ENCODE peak calls at places on chromosome 9, in four cellular contexts. One of them, this sample, is unnamed.

GRCh38 chr9:124011460-124012301 is at the start of gene LHX2:
- DNase-seq in Karpas-422: no peak
- DNase-seq in colonic mucosa: peak; percentile 73
- DNase-seq in MM.1S: peak; percentile 80
- DNase-seq in this sample: peak; percentile 65

GRCh38 chr9:10268500-10269485 is 344.0 kb downstream of the PTPRD start:
- DNase-seq in Karpas-422: peak; percentile 52
- DNase-seq in MM.1S: peak; percentile 37
- DNase-seq in colonic mucosa: no peak
- DNase-seq in this sample: peak; percentile 55

GRCh38 chr9:103990311-103990710 is 103.8 kb upstream of the SMC2 start:
- DNase-seq in Karpas-422: no peak
- DNase-seq in colonic mucosa: no peak
- DNase-seq in MM.1S: no peak
- DNase-seq in this sample: no peak

GRCh38 chr9:112041536-112042243 is 133.4 kb downstream of the SUSD1 start:
- DNase-seq in Karpas-422: no peak
- DNase-seq in MM.1S: no peak
- DNase-seq in colonic mucosa: peak; percentile 17
- DNase-seq in this sample: peak; percentile 92

GRCh38 chr9:69254223-69254622 is 70.8 kb upstream of the ENTREP1 start:
- DNase-seq in MM.1S: no peak
- DNase-seq in Karpas-422: no peak
- DNase-seq in colonic mucosa: no peak
- DNase-seq in this sample: no peak

GRCh38 chr9:34457266-34458012 is 931 bp downstream of the FAM219A start:
- DNase-seq in MM.1S: no peak
- DNase-seq in Karpas-422: peak; percentile 49
- DNase-seq in colonic mucosa: peak; percentile 62
- DNase-seq in this sample: peak; percentile 91

GRCh38 chr9:33263131-33263935 is 1.2 kb downstream of the BAG1 start:
- DNase-seq in Karpas-422: peak; percentile 61
- DNase-seq in MM.1S: peak; percentile 28
- DNase-seq in colonic mucosa: no peak
- DNase-seq in this sample: peak; percentile 57

GRCh38 chr9:33794560-33794959 is 801 bp upstream of the PRSS3 start:
- DNase-seq in MM.1S: no peak
- DNase-seq in Karpas-422: no peak
- DNase-seq in colonic mucosa: no peak
- DNase-seq in this sample: no peak

GRCh38 chr9:18746631-18747030 is 272.7 kb downstream of the ADAMTSL1 start:
- DNase-seq in Karpas-422: no peak
- DNase-seq in colonic mucosa: no peak
- DNase-seq in MM.1S: no peak
- DNase-seq in this sample: no peak

GRCh38 chr9:72309366-72310133 is 55.5 kb downstream of the ZFAND5 start:
- DNase-seq in MM.1S: no peak
- DNase-seq in Karpas-422: no peak
- DNase-seq in colonic mucosa: no peak
- DNase-seq in this sample: no peak

GRCh38 chr9:114678130-114678529 is 3.9 kb downstream of the TEX48 start:
- DNase-seq in Karpas-422: no peak
- DNase-seq in colonic mucosa: no peak
- DNase-seq in MM.1S: no peak
- DNase-seq in this sample: peak; percentile 24

GRCh38 chr9:88953401-88954029 is 37.8 kb upstream of the S1PR3 start:
- DNase-seq in Karpas-422: no peak
- DNase-seq in MM.1S: no peak
- DNase-seq in colonic mucosa: no peak
- DNase-seq in this sample: peak; percentile 64

GRCh38 chr9:81610739-81611107 is 78.6 kb downstream of the TLE1 start:
- DNase-seq in colonic mucosa: no peak
- DNase-seq in MM.1S: no peak
- DNase-seq in Karpas-422: no peak
- DNase-seq in this sample: no peak

GRCh38 chr9:98903938-98904560 is 39.7 kb upstream of the COL15A1 start:
- DNase-seq in colonic mucosa: no peak
- DNase-seq in MM.1S: no peak
- DNase-seq in Karpas-422: no peak
- DNase-seq in this sample: no peak

GRCh38 chr9:31950756-31951155 is 433.7 kb upstream of the ACO1 start:
- DNase-seq in MM.1S: no peak
- DNase-seq in Karpas-422: no peak
- DNase-seq in colonic mucosa: no peak
- DNase-seq in this sample: no peak

GRCh38 chr9:77177143-77177893 is at the start of gene VPS13A:
- DNase-seq in Karpas-422: peak; percentile 99
- DNase-seq in MM.1S: peak; percentile 94
- DNase-seq in colonic mucosa: peak; percentile 96
- DNase-seq in this sample: peak; percentile 96

DNA sequence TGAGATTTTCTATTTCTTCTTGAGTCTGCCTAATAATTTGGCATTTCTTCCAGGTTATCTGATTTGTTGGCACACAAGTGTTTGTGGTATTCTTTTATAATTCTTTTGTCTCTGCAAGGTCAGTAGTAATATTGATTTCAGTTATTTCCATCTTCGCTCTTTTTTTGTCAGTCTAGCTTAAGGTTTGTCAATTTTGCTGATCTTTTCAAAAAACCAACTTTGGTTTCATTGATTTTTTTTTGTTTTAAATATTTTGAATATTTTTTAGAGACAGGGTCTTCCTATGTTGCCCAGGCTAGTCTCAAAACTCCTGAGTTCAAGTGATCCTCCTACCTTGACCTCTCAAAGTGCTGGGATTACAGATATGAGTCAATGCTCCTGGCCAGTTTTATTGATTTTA is 162.8 kb downstream of the BARX1 start:
- DNase-seq in Karpas-422: no peak
- DNase-seq in MM.1S: no peak
- DNase-seq in colonic mucosa: no peak
- DNase-seq in this sample: no peak
- H3K27me3 ChIP-seq in Karpas-422: no peaks in the 10 kb centered on the region
- H3K27me3 ChIP-seq in MM.1S: no peaks in the 10 kb centered on the region
- H3K27me3 ChIP-seq in colonic mucosa: no peaks in the 10 kb centered on the region
- H3K27me3 ChIP-seq in this sample: no peaks in the 10 kb centered on the region

GRCh38 chr9:121885345-121885901 is 207.7 kb downstream of the TTLL11 start:
- DNase-seq in MM.1S: no peak
- DNase-seq in colonic mucosa: no peak
- DNase-seq in Karpas-422: no peak
- DNase-seq in this sample: peak; percentile 20

GRCh38 chr9:121881920-121882500 is 211.1 kb downstream of the TTLL11 start:
- DNase-seq in colonic mucosa: no peak
- DNase-seq in Karpas-422: no peak
- DNase-seq in MM.1S: no peak
- DNase-seq in this sample: no peak

GRCh38 chr9:121884057-121884512 is 209.0 kb downstream of the TTLL11 start:
- DNase-seq in colonic mucosa: no peak
- DNase-seq in Karpas-422: no peak
- DNase-seq in MM.1S: no peak
- DNase-seq in this sample: no peak

GRCh38 chr9:121880343-121880742 is 212.8 kb downstream of the TTLL11 start:
- DNase-seq in colonic mucosa: no peak
- DNase-seq in MM.1S: no peak
- DNase-seq in Karpas-422: no peak
- DNase-seq in this sample: peak; percentile 27

GRCh38 chr9:121883281-121884056 is 209.6 kb downstream of the TTLL11 start:
- DNase-seq in Karpas-422: peak; percentile 45
- DNase-seq in MM.1S: no peak
- DNase-seq in colonic mucosa: no peak
- DNase-seq in this sample: no peak
- H3K9ac ChIP-seq in Karpas-422: no peak overlapping the region
- H3K9ac ChIP-seq in MM.1S: no peak overlapping the region
- H3K9ac ChIP-seq in colonic mucosa: no peak overlapping the region
- H3K9ac ChIP-seq in this sample: no peak overlapping the region

DNA sequence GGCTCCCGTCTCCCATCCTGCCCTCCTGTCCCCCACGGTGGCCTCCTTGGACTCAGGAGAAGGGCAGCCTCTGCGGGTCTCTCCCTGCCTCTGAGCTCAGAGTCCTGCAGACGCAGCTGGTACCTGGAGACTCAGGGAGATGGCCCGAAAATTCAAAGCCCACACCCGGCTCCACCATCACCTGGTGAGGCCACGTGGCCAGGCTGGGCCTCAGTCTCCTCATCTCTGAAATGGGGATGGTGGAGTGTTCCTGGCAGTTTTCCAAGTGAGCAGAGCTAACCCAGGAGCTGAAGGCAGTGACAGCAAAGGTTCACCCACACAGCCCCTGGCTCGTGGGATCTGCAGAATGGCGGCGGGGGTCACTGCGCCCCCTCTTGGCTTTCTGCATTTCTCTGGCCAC is 62.1 kb upstream of the RXRA start:
- DNase-seq in MM.1S: no peak
- DNase-seq in colonic mucosa: no peak
- DNase-seq in Karpas-422: no peak
- DNase-seq in this sample: no peak
- H3K27me3 ChIP-seq in MM.1S: peaks cover 13% of the 10 kb centered on the region
- H3K27me3 ChIP-seq in colonic mucosa: no peaks in the 10 kb centered on the region
- H3K27me3 ChIP-seq in Karpas-422: no peaks in the 10 kb centered on the region
- H3K27me3 ChIP-seq in this sample: peaks cover 77% of the 10 kb centered on the region

GRCh38 chr9:126513159-126514036 is 100.3 kb upstream of the LMX1B start:
- DNase-seq in MM.1S: no peak
- DNase-seq in colonic mucosa: no peak
- DNase-seq in Karpas-422: no peak
- DNase-seq in this sample: no peak
- H3K9ac ChIP-seq in MM.1S: no peak overlapping the region
- H3K9ac ChIP-seq in colonic mucosa: no peak overlapping the region
- H3K9ac ChIP-seq in Karpas-422: no peak overlapping the region
- H3K9ac ChIP-seq in this sample: no peak overlapping the region

GRCh38 chr9:131811405-131811804 is 71.5 kb upstream of the RAPGEF1 start:
- DNase-seq in Karpas-422: no peak
- DNase-seq in MM.1S: no peak
- DNase-seq in colonic mucosa: no peak
- DNase-seq in this sample: no peak
- H3K27me3 ChIP-seq in Karpas-422: no peaks in the 10 kb centered on the region
- H3K27me3 ChIP-seq in MM.1S: peaks cover 97% of the 10 kb centered on the region
- H3K27me3 ChIP-seq in colonic mucosa: no peaks in the 10 kb centered on the region
- H3K27me3 ChIP-seq in this sample: peaks cover 78% of the 10 kb centered on the region

GRCh38 chr9:92759446-92759845 is 5.2 kb downstream of the BICD2 start:
- DNase-seq in colonic mucosa: no peak
- DNase-seq in MM.1S: no peak
- DNase-seq in Karpas-422: no peak
- DNase-seq in this sample: no peak
- H3K9ac ChIP-seq in colonic mucosa: no peak overlapping the region
- H3K9ac ChIP-seq in MM.1S: no peak overlapping the region
- H3K9ac ChIP-seq in Karpas-422: no peak overlapping the region
- H3K9ac ChIP-seq in this sample: no peak overlapping the region

GRCh38 chr9:135402739-135403695 is 76.6 kb upstream of the PPP1R26 start:
- DNase-seq in Karpas-422: no peak
- DNase-seq in MM.1S: no peak
- DNase-seq in colonic mucosa: no peak
- DNase-seq in this sample: no peak

GRCh38 chr9:135399000-135399649 is 80.5 kb upstream of the PPP1R26 start:
- DNase-seq in MM.1S: no peak
- DNase-seq in Karpas-422: no peak
- DNase-seq in colonic mucosa: no peak
- DNase-seq in this sample: no peak

GRCh38 chr9:135402048-135402738 is 77.4 kb upstream of the PPP1R26 start:
- DNase-seq in colonic mucosa: no peak
- DNase-seq in MM.1S: no peak
- DNase-seq in Karpas-422: no peak
- DNase-seq in this sample: no peak

GRCh38 chr9:135400496-135400895 is 79.1 kb upstream of the PPP1R26 start:
- DNase-seq in colonic mucosa: no peak
- DNase-seq in Karpas-422: no peak
- DNase-seq in MM.1S: no peak
- DNase-seq in this sample: no peak

GRCh38 chr9:135401218-135401617 is 78.4 kb upstream of the PPP1R26 start:
- DNase-seq in Karpas-422: no peak
- DNase-seq in colonic mucosa: no peak
- DNase-seq in MM.1S: no peak
- DNase-seq in this sample: no peak
- H3K27me3 ChIP-seq in Karpas-422: no peaks in the 10 kb centered on the region
- H3K27me3 ChIP-seq in colonic mucosa: no peaks in the 10 kb centered on the region
- H3K27me3 ChIP-seq in MM.1S: peaks cover 63% of the 10 kb centered on the region
- H3K27me3 ChIP-seq in this sample: peaks cover 37% of the 10 kb centered on the region

GRCh38 chr9:109639666-109640231 is 140.2 kb upstream of the PALM2AKAP2 start:
- DNase-seq in colonic mucosa: no peak
- DNase-seq in MM.1S: no peak
- DNase-seq in Karpas-422: no peak
- DNase-seq in this sample: no peak

GRCh38 chr9:109640232-109641078 is 139.5 kb upstream of the PALM2AKAP2 start:
- DNase-seq in Karpas-422: no peak
- DNase-seq in MM.1S: no peak
- DNase-seq in colonic mucosa: no peak
- DNase-seq in this sample: peak; percentile 72

GRCh38 chr9:109641079-109641659 is 138.8 kb upstream of the PALM2AKAP2 start:
- DNase-seq in MM.1S: no peak
- DNase-seq in colonic mucosa: no peak
- DNase-seq in Karpas-422: no peak
- DNase-seq in this sample: no peak
- H3K9ac ChIP-seq in MM.1S: no peak overlapping the region
- H3K9ac ChIP-seq in colonic mucosa: no peak overlapping the region
- H3K9ac ChIP-seq in Karpas-422: no peak overlapping the region
- H3K9ac ChIP-seq in this sample: peak overlapping the region; percentile 39

GRCh38 chr9:6645153-6646027 is at the start of gene GLDC:
- DNase-seq in MM.1S: peak; percentile 89
- DNase-seq in colonic mucosa: peak; percentile 57
- DNase-seq in Karpas-422: no peak
- DNase-seq in this sample: peak; percentile 10
- H3K27me3 ChIP-seq in MM.1S: no peaks in the 10 kb centered on the region
- H3K27me3 ChIP-seq in colonic mucosa: peaks cover 26% of the 10 kb centered on the region
- H3K27me3 ChIP-seq in Karpas-422: no peaks in the 10 kb centered on the region
- H3K27me3 ChIP-seq in this sample: peaks cover 56% of the 10 kb centered on the region

DNA sequence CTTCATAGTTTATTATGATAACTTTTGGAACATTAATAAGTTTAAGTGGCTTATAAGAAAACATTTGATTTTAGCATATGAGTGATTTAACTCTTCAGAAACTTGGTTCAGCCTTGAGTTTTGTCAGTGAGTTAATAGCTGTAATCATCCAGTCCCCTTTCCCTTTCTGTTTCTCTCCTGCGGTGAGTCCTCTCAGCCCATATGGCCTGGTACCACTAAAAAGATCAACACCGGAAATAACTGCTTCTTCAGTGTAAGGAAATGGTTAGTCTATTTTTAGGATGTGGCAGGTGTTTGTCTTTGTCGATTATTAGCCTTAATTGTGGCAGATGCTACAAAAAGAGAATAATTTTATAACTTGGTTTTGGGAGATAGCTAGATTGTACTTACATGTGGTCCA is 120.2 kb upstream of the GRHPR start:
- DNase-seq in MM.1S: peak; percentile 94
- DNase-seq in colonic mucosa: no peak
- DNase-seq in Karpas-422: peak; percentile 86
- DNase-seq in this sample: no peak
- H3K9ac ChIP-seq in MM.1S: no peak overlapping the region
- H3K9ac ChIP-seq in colonic mucosa: no peak overlapping the region
- H3K9ac ChIP-seq in Karpas-422: peak overlapping the region; percentile 30
- H3K9ac ChIP-seq in this sample: no peak overlapping the region

This sample was measured in adipocyte.